ENCODE peak calls at places on chromosome X, in six cellular contexts. E is endodermal cell; Z is RWPE1; D is mesenchymal stem cell; M is CD4-positive, alpha-beta T cell; T is caudate nucleus. A is an unnamed sample.

GRCh38 chrX:96685205-96686099 is 810 bp downstream of the DIAPH2 start:
- DNase-seq in T (peak; percentile 35), M (peak; percentile 6), D (peak; percentile 80), E (peak; percentile 75), Z (peak; percentile 7), A (peak; percentile 36)

GRCh38 chrX:106874075-106874474 is 29.1 kb downstream of the RIPPLY1 start:
- DNase-seq in Z (peak; percentile 10), M (no peak), E (no peak), D (peak; percentile 30), T (no peak), A (peak; percentile 43)

GRCh38 chrX:31266172-31267076 is 194.6 kb upstream of the FTHL17 start:
- DNase-seq in T (peak; percentile 1), D (peak; percentile 50), E (peak; percentile 79), M (no peak), Z (peak; percentile 50), A (peak; percentile 68)

GRCh38 chrX:155745792-155746191 is 133.0 kb upstream of the TMLHE start:
- DNase-seq in Z (no peak), M (no peak), E (no peak), D (peak; percentile 11), T (no peak), A (no peak)

GRCh38 chrX:109440475-109440874 is 41.4 kb downstream of the GUCY2F start:
- DNase-seq in D (no peak), E (no peak), Z (no peak), T (no peak), M (no peak), A (peak; percentile 2)

GRCh38 chrX:19739683-19740082 is 147.7 kb downstream of the SH3KBP1 start:
- DNase-seq in T (no peak), E (peak; percentile 85), M (peak; percentile 17), Z (peak; percentile 63), D (peak; percentile 66), A (peak; percentile 58)

GRCh38 chrX:65706041-65706828 is 38.8 kb downstream of the MSN start:
- DNase-seq in T (no peak), Z (peak; percentile 53), E (peak; percentile 61), M (no peak), D (peak; percentile 88), A (no peak)

GRCh38 chrX:71637848-71638247 is 19.5 kb upstream of the CXCR3 start:
- DNase-seq in D (peak; percentile 43), T (no peak), M (no peak), Z (no peak), E (no peak), A (peak; percentile 24)

GRCh38 chrX:108307408-108308085 is 130.7 kb downstream of the COL4A6 start:
- DNase-seq in T (no peak), D (no peak), M (no peak), E (no peak), Z (no peak), A (no peak)

GRCh38 chrX:10769165-10769564 is 148.8 kb upstream of the MID1 start:
- DNase-seq in T (no peak), M (no peak), D (peak; percentile 47), E (no peak), Z (no peak), A (peak; percentile 22)

GRCh38 chrX:103747199-103747598 is 29.4 kb upstream of the PLP1 start:
- DNase-seq in D (no peak), M (no peak), E (no peak), T (no peak), Z (no peak), A (no peak)

GRCh38 chrX:149037301-149037700 is 467.8 kb downstream of the IDS start:
- DNase-seq in E (no peak), D (no peak), Z (no peak), M (no peak), T (no peak), A (no peak)

GRCh38 chrX:47191331-47191730 is 2.3 kb upstream of the UBA1 start:
- DNase-seq in M (peak; percentile 41), E (peak; percentile 72), T (no peak), D (peak; percentile 32), Z (peak; percentile 45), A (peak; percentile 89)

GRCh38 chrX:85221361-85221760 is 22.2 kb downstream of the SATL1 start:
- DNase-seq in Z (no peak), E (no peak), D (peak; percentile 0), T (no peak), M (no peak), A (no peak)

GRCh38 chrX:12979630-12980015 is 4.7 kb downstream of the TMSB4X start:
- DNase-seq in T (no peak), Z (no peak), D (peak; percentile 44), M (no peak), E (no peak), A (no peak)
- H3K27ac ChIP-seq in T (no peak overlapping the region), Z (no peak overlapping the region), D (peak overlapping the region; percentile 69), M (peak overlapping the region; percentile 70), E (no peak overlapping the region), A (no peak overlapping the region)

GRCh38 chrX:3263681-3264126 is 82.7 kb downstream of the MXRA5 start:
- DNase-seq in T (no peak), Z (no peak), E (no peak), M (no peak), D (peak; percentile 62), A (no peak)
- H3K27ac ChIP-seq in T (no peak overlapping the region), Z (peak overlapping the region; percentile 57), E (no peak overlapping the region), M (no peak overlapping the region), D (peak overlapping the region; percentile 79), A (no peak overlapping the region)

DNA sequence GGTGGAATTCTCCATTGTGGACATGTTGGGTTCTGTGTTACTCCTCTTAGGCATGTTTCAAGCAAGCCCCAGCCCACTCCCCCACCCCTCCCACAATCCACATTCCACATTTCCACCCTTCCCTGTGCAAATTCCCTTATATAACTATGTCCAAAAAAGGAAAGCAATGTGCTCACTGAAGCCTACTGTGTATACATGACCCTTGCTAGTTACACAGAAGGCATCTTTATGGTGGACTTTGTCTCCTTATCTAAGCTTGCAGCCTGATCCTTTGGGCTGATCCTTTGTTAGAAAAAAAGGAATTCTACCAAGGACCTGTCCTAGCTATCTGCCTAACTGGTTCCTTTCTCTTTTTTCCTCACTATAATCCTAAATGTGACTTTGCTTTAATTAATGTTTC is 796.8 kb downstream of the NLGN4X start:
- DNase-seq in M (no peak), T (no peak), E (no peak), Z (no peak), D (no peak), A (no peak)
- H3K27ac ChIP-seq in M (no peak overlapping the region), T (no peak overlapping the region), E (no peak overlapping the region), Z (no peak overlapping the region), D (no peak overlapping the region), A (no peak overlapping the region)

GRCh38 chrX:153933751-153934472 is 925 bp downstream of the NAA10 start:
- DNase-seq in M (no peak), T (no peak), Z (no peak), D (peak; percentile 51), E (no peak), A (no peak)
- H3K27ac ChIP-seq in M (peak overlapping the region; percentile 7), T (no peak overlapping the region), Z (peak overlapping the region; percentile 66), D (peak overlapping the region; percentile 16), E (no peak overlapping the region), A (peak overlapping the region; percentile 62)

GRCh38 chrX:38819709-38820108 is 18.4 kb downstream of the MID1IP1 start:
- DNase-seq in Z (no peak), D (no peak), T (no peak), M (no peak), E (no peak), A (no peak)
- H3K27ac ChIP-seq in Z (no peak overlapping the region), D (no peak overlapping the region), T (no peak overlapping the region), M (no peak overlapping the region), E (no peak overlapping the region), A (no peak overlapping the region)

DNA sequence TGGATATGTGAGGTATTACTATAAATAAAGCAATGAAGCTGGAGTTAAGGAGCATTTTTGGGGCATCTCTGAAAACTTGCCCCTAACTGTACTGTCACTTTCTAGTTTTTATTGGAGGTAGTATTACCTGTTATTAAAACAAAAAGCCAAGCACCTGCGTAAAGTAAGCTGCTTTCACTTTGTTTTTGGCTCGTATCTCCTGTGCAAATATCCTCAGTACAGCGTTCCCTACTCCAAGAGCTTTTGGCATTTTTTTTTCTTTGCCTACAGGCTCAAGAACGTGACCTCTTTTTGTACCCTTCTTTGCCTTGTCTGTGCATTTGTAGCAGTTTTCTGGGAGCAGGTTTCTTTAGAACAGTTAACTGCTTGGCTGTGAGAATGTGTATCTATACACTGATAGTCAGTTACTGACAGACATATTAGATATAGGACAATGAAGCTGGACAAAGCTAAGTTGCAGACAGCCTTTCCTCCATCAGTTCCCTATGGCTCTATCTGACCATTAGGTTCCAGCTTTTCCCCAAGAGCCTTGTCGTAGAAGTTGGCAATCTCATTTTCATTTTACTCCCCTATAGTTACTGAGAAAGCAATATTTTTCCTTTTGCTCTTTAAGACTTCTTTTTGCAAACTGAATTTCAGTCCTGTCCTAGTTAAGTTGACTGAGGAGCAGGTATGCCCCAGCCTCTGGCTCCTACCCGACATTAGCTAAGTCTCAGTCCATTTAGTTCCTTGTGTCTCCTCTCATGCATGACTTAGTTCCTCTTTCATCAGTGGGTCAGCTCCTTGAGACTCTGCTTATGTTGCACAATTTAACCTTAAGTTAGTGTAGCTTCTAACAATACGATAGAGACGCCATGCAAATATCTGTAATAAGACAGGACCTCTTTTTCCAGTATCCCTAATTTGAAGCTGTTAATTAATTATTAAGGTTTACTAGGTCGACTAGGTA is 71.5 kb upstream of the HPRT1 start:
- DNase-seq in T (no peak), E (no peak), Z (no peak), M (no peak), D (no peak), A (peak; percentile 81)
- H3K27ac ChIP-seq in T (no peak overlapping the region), E (no peak overlapping the region), Z (no peak overlapping the region), M (no peak overlapping the region), D (no peak overlapping the region), A (peak overlapping the region; percentile 73)

DNA sequence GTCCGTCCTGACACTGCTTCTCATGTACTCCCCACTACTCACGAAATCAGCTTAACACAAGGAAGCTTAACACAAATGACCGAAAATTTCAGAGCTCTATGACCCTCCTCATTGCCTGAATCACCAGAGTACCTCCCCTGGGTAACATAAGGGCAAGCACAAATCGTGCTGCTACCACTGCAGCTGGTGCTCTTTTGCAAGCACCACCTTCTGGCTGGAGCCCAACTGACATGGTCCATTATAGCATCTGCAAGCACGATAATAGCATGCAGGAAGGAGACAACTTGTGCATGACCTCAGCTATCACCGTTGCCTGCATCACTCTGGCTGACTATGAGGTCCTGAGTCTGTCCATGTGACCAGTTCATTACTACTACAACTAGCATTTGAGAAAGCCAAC is 308.0 kb downstream of the TEX13C start:
- DNase-seq in Z (no peak), M (no peak), E (no peak), T (no peak), D (no peak), A (peak; percentile 16)
- H3K27ac ChIP-seq in Z (no peak overlapping the region), M (no peak overlapping the region), E (no peak overlapping the region), T (no peak overlapping the region), D (no peak overlapping the region), A (no peak overlapping the region)